ENCODE peak calls at places on chromosomes 5 and 9, in five cellular contexts. One of them, this sample, is unnamed.

GRCh38 chr9:119375892-119376291 is 6.7 kb upstream of the BRINP1 start:
- ATAC-seq in IMR-90: no peak
- ATAC-seq in stimulated activated naive CD8-positive, alpha-beta T cell treated with anti-CD3 and anti-CD28 coated beads, Interleukin-15, amount 100 ng/mL, for 72 hours: no peak
- ATAC-seq in GM23338: peak
- ATAC-seq in body of pancreas: no peak
- ATAC-seq in this sample: no peak

GRCh38 chr9:131999692-132000551 is 79.7 kb downstream of the MED27 start:
- ATAC-seq in GM23338: no peak
- ATAC-seq in IMR-90: peak
- ATAC-seq in body of pancreas: no peak
- ATAC-seq in stimulated activated naive CD8-positive, alpha-beta T cell treated with anti-CD3 and anti-CD28 coated beads, Interleukin-15, amount 100 ng/mL, for 72 hours: peak
- ATAC-seq in this sample: peak

GRCh38 chr5:32153723-32154122 is 20.4 kb downstream of the GOLPH3 start:
- ATAC-seq in GM23338: no peak
- ATAC-seq in body of pancreas: peak
- ATAC-seq in IMR-90: peak
- ATAC-seq in stimulated activated naive CD8-positive, alpha-beta T cell treated with anti-CD3 and anti-CD28 coated beads, Interleukin-15, amount 100 ng/mL, for 72 hours: no peak
- ATAC-seq in this sample: no peak

GRCh38 chr9:36317766-36318165 is 59.5 kb upstream of the GNE start:
- ATAC-seq in stimulated activated naive CD8-positive, alpha-beta T cell treated with anti-CD3 and anti-CD28 coated beads, Interleukin-15, amount 100 ng/mL, for 72 hours: no peak
- ATAC-seq in IMR-90: no peak
- ATAC-seq in body of pancreas: peak
- ATAC-seq in GM23338: peak
- ATAC-seq in this sample: no peak

GRCh38 chr5:149094996-149095395 is 32.1 kb upstream of the SH3TC2 start:
- ATAC-seq in IMR-90: no peak
- ATAC-seq in GM23338: no peak
- ATAC-seq in body of pancreas: no peak
- ATAC-seq in stimulated activated naive CD8-positive, alpha-beta T cell treated with anti-CD3 and anti-CD28 coated beads, Interleukin-15, amount 100 ng/mL, for 72 hours: no peak
- ATAC-seq in this sample: no peak

GRCh38 chr5:148836272-148837250 is 10.2 kb downstream of the ADRB2 start:
- ATAC-seq in GM23338: no peak
- ATAC-seq in stimulated activated naive CD8-positive, alpha-beta T cell treated with anti-CD3 and anti-CD28 coated beads, Interleukin-15, amount 100 ng/mL, for 72 hours: no peak
- ATAC-seq in IMR-90: no peak
- ATAC-seq in body of pancreas: no peak
- ATAC-seq in this sample: no peak

GRCh38 chr5:1792842-1793266 is 6.8 kb downstream of the MRPL36 start:
- ATAC-seq in IMR-90: peak
- ATAC-seq in stimulated activated naive CD8-positive, alpha-beta T cell treated with anti-CD3 and anti-CD28 coated beads, Interleukin-15, amount 100 ng/mL, for 72 hours: peak
- ATAC-seq in body of pancreas: no peak
- ATAC-seq in GM23338: no peak
- ATAC-seq in this sample: peak

GRCh38 chr5:62354028-62354874 is 48.2 kb downstream of the KIF2A start:
- ATAC-seq in stimulated activated naive CD8-positive, alpha-beta T cell treated with anti-CD3 and anti-CD28 coated beads, Interleukin-15, amount 100 ng/mL, for 72 hours: peak
- ATAC-seq in IMR-90: peak
- ATAC-seq in GM23338: no peak
- ATAC-seq in body of pancreas: peak
- ATAC-seq in this sample: peak

GRCh38 chr5:174424219-174425053 is 299.9 kb upstream of the MSX2 start:
- ATAC-seq in body of pancreas: no peak
- ATAC-seq in IMR-90: no peak
- ATAC-seq in stimulated activated naive CD8-positive, alpha-beta T cell treated with anti-CD3 and anti-CD28 coated beads, Interleukin-15, amount 100 ng/mL, for 72 hours: no peak
- ATAC-seq in GM23338: no peak
- ATAC-seq in this sample: no peak

GRCh38 chr5:88786217-88786560 is 96.8 kb downstream of the MEF2C start:
- ATAC-seq in body of pancreas: peak
- ATAC-seq in stimulated activated naive CD8-positive, alpha-beta T cell treated with anti-CD3 and anti-CD28 coated beads, Interleukin-15, amount 100 ng/mL, for 72 hours: no peak
- ATAC-seq in IMR-90: peak
- ATAC-seq in GM23338: no peak
- ATAC-seq in this sample: no peak

GRCh38 chr5:131974956-131975726 is 29.7 kb upstream of the MEIKIN start:
- ATAC-seq in GM23338: peak
- ATAC-seq in IMR-90: no peak
- ATAC-seq in stimulated activated naive CD8-positive, alpha-beta T cell treated with anti-CD3 and anti-CD28 coated beads, Interleukin-15, amount 100 ng/mL, for 72 hours: peak
- ATAC-seq in body of pancreas: no peak
- ATAC-seq in this sample: peak